ENCODE peak calls at places on chromosomes 2 and 18, in five cellular contexts. E is IMR-90, W is neuronal stem cell, C is mesendoderm, T is H9. V is an unnamed sample.

GRCh38 chr2:207356604-207357003 is 173.2 kb upstream of the CREB1 start:
- DNase-seq in E (no peak), C (no peak), W (no peak), T (no peak), V (no peak)

GRCh38 chr18:23887035-23887434 is 127.5 kb upstream of the TTC39C start:
- DNase-seq in T (no peak), W (no peak), E (no peak), C (no peak), V (no peak)

GRCh38 chr2:137173514-137173913 is 408.2 kb downstream of the THSD7B start:
- DNase-seq in T (no peak), E (no peak), W (no peak), C (peak), V (peak)

GRCh38 chr2:234863043-234863934 is 88.5 kb upstream of the SH3BP4 start:
- DNase-seq in C (peak), E (peak), W (no peak), T (no peak), V (peak)

GRCh38 chr2:101718993-101719571 is 21.6 kb downstream of the MAP4K4 start:
- DNase-seq in T (no peak), C (no peak), E (peak), W (no peak), V (no peak)

GRCh38 chr2:84640386-84640785 is 124.1 kb downstream of the DNAH6 start:
- DNase-seq in C (no peak), T (no peak), W (no peak), E (no peak), V (no peak)

GRCh38 chr2:180979086-180979934 is 1.1 kb upstream of the UBE2E3 start:
- DNase-seq in W (peak), E (peak), C (peak), T (no peak), V (peak)

GRCh38 chr2:206556357-206556949 is 85.8 kb upstream of the FAM237A start:
- DNase-seq in C (peak), T (no peak), E (peak), W (peak), V (peak)

GRCh38 chr2:96540136-96540535 is 3.6 kb downstream of the ARID5A start:
- DNase-seq in T (no peak), C (peak), W (no peak), E (peak), V (no peak)

GRCh38 chr2:40450066-40450841 is 1.6 kb downstream of the SLC8A1 start:
- DNase-seq in C (peak), W (no peak), E (peak), T (no peak), V (peak)

GRCh38 chr2:35787302-35788031 is 568.1 kb upstream of the CRIM1 start:
- DNase-seq in C (peak), W (no peak), T (no peak), E (no peak), V (peak)

GRCh38 chr18:48375150-48375790 is 33.9 kb downstream of the ZBTB7C start:
- DNase-seq in T (no peak), W (no peak), C (no peak), E (no peak), V (no peak)

GRCh38 chr18:75915941-75916640 is 488.6 kb upstream of the SMIM21 start:
- DNase-seq in T (peak), W (peak), E (no peak), C (peak), V (no peak)

GRCh38 chr2:37326285-37326684 is 1.7 kb upstream of the PRKD3 start:
- DNase-seq in E (peak), C (peak), T (no peak), W (no peak), V (peak)

GRCh38 chr2:109616184-109616583 is 2.0 kb downstream of the SOWAHC start:
- DNase-seq in W (no peak), C (no peak), E (no peak), T (no peak), V (no peak)

GRCh38 chr18:8960740-8961657 is 141.5 kb upstream of the NDUFV2 start:
- DNase-seq in T (no peak), C (no peak), E (peak), W (no peak), V (peak)

GRCh38 chr2:6353669-6354068 is 512.0 kb downstream of the CMPK2 start:
- DNase-seq in C (no peak), T (no peak), W (no peak), E (no peak), V (no peak)

GRCh38 chr18:2818281-2818680 is 28.5 kb upstream of the EMILIN2 start:
- DNase-seq in E (no peak), T (no peak), W (no peak), C (no peak), V (no peak)

GRCh38 chr2:202842690-202843089 is 28.9 kb downstream of the ICA1L start:
- DNase-seq in W (no peak), E (no peak), T (no peak), C (no peak), V (no peak)

GRCh38 chr2:234858134-234858533 is 93.7 kb upstream of the SH3BP4 start:
- DNase-seq in C (peak), E (no peak), W (no peak), T (no peak), V (no peak)

GRCh38 chr2:54903736-54904554 is 146.3 kb downstream of the RTN4 start:
- DNase-seq in T (no peak), C (peak), W (no peak), E (peak), V (peak)

GRCh38 chr2:170929686-170930050 is 615 bp downstream of the GORASP2 start:
- DNase-seq in E (peak), C (peak), T (peak), W (peak), V (peak)

GRCh38 chr2:227447606-227448005 is 24.4 kb upstream of the AGFG1 start:
- DNase-seq in T (no peak), W (no peak), E (peak), C (no peak), V (peak)

GRCh38 chr2:241733391-241734207 is 831 bp upstream of the D2HGDH start:
- DNase-seq in T (no peak), E (no peak), C (no peak), W (peak), V (no peak)
- H3K4ac ChIP-seq in T (no peak), E (peak), C (no peak), W (no peak), V (peak)

GRCh38 chr2:74673821-74674528 is 19.9 kb downstream of the SEMA4F start:
- DNase-seq in C (no peak), T (no peak), E (no peak), W (no peak), V (no peak)
- H4K8ac ChIP-seq in C (no peak), T (no peak), E (no peak), W (no peak), V (no peak)

GRCh38 chr2:25065768-25066167 is 23.9 kb downstream of the EFR3B start:
- DNase-seq in E (no peak), C (no peak), T (no peak), W (no peak), V (no peak)

GRCh38 chr2:25063876-25064660 is 22.2 kb downstream of the EFR3B start:
- DNase-seq in C (no peak), T (no peak), E (no peak), W (no peak), V (no peak)

GRCh38 chr2:25066455-25066854 is 24.6 kb downstream of the EFR3B start:
- DNase-seq in E (no peak), C (no peak), T (no peak), W (no peak), V (no peak)

GRCh38 chr2:25071962-25072361 is 30.1 kb downstream of the EFR3B start:
- DNase-seq in C (no peak), T (no peak), W (no peak), E (no peak), V (no peak)

DNA sequence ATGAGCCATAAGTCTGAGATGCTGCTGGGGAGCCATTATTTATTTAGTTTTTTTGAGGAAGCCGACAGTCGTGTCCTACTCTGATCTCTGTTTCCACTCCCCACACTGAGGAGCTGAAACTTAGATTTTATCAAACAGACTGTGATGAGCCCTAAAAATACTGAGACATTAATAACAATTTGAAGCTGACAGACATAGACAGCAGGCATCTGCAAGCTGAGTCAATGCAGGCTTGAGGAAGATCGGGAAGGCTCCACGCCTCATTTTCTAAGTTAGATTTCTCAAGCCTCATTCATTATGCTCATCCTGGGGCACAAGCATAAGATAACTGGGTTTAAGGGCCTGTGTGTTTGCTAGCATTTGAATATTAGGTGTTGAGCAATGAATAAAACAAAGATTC is 26.3 kb downstream of the EFR3B start:
- DNase-seq in C (no peak), E (no peak), T (no peak), W (no peak), V (no peak)
- H3K4ac ChIP-seq in C (no peak), E (no peak), T (no peak), W (no peak), V (no peak)

GRCh38 chr18:36446059-36446458 is 148.5 kb downstream of the FHOD3 start:
- DNase-seq in E (peak), T (no peak), C (no peak), W (no peak), V (no peak)

GRCh38 chr18:36450264-36450663 is 152.8 kb downstream of the FHOD3 start:
- DNase-seq in E (no peak), C (no peak), W (no peak), T (no peak), V (no peak)

GRCh38 chr18:36449451-36449850 is 151.9 kb downstream of the FHOD3 start:
- DNase-seq in W (no peak), E (no peak), T (no peak), C (no peak), V (no peak)

GRCh38 chr18:36451454-36452251 is 154.1 kb downstream of the FHOD3 start:
- DNase-seq in C (no peak), E (no peak), T (no peak), W (no peak), V (no peak)

GRCh38 chr18:36448384-36449290 is 151.1 kb downstream of the FHOD3 start:
- DNase-seq in C (no peak), E (no peak), T (no peak), W (peak), V (no peak)
- H4K8ac ChIP-seq in C (no peak), E (peak), T (no peak), W (no peak), V (peak)

DNA sequence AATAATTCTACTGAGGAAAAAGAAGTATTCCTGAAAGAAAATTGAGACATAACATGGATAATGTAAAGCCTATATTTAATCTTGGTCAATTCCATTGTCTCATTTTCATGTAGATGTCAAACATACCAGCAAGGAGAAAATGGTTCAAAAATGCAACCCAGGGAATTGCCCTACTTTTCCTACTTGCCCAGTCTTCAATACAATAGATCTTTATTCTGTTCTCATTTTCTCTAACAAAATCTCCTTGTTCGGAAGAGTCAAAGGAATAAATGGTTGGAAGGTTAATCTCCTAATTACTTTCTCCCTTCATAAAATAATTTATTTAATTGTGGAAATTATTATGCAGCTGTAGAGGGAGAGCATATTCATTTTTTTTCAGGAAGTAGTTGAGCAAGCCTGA is 896.1 kb downstream of the NRXN1 start:
- DNase-seq in E (no peak), W (no peak), C (no peak), T (no peak), V (no peak)
- H3K4ac ChIP-seq in E (no peak), W (no peak), C (no peak), T (no peak), V (no peak)

GRCh38 chr2:127642706-127643697 is 3.0 kb upstream of the GPR17 start:
- DNase-seq in C (no peak), E (no peak), W (no peak), T (no peak), V (no peak)

GRCh38 chr2:127645395-127646291 is at the start of gene GPR17:
- DNase-seq in W (no peak), T (no peak), E (no peak), C (no peak), V (no peak)

GRCh38 chr2:127646487-127647241 is 711 bp downstream of the GPR17 start:
- DNase-seq in T (no peak), W (no peak), C (no peak), E (no peak), V (no peak)

GRCh38 chr2:127643698-127644660 is 2.0 kb upstream of the GPR17 start:
- DNase-seq in E (no peak), T (no peak), C (peak), W (no peak), V (no peak)

GRCh38 chr2:127644661-127645394 is 1.1 kb upstream of the GPR17 start:
- DNase-seq in T (no peak), W (no peak), C (no peak), E (no peak), V (no peak)
- H4K8ac ChIP-seq in T (no peak), W (no peak), C (no peak), E (no peak), V (no peak)

GRCh38 chr2:70118798-70119454 is 31.6 kb downstream of the PCBP1 start:
- DNase-seq in E (no peak), T (peak), W (no peak), C (peak), V (no peak)
- H3K4ac ChIP-seq in E (peak), T (no peak), W (peak), C (no peak), V (peak)

DNA sequence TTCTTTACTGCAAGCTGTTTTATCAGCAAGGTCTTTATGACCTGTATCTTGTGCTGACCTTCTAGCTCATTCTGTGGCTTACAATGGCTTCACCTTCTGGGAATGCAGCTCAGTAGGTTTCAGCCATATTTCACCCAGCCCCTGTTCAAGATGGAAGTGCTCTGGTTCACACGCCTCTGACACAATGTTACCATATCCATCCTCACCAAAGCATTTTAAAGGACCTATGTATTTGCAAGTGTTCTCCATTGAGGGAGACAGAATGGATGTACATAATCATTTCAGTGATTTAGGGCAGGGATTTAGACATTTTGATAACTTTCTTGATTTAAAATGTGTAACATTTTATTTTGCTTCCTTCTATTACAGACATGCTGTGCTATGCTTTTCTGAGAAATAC is 182.3 kb upstream of the FN1 start:
- DNase-seq in W (no peak), T (no peak), E (no peak), C (no peak), V (no peak)
- H4K8ac ChIP-seq in W (no peak), T (no peak), E (no peak), C (no peak), V (peak)

GRCh38 chr2:193581807-193582206 is 1387.1 kb upstream of the TMEFF2 start:
- DNase-seq in W (no peak), C (no peak), E (no peak), T (no peak), V (no peak)

GRCh38 chr2:193584001-193584400 is 1389.3 kb upstream of the TMEFF2 start:
- DNase-seq in W (peak), C (peak), E (peak), T (peak), V (peak)

GRCh38 chr2:193584522-193584938 is 1389.8 kb upstream of the TMEFF2 start:
- DNase-seq in E (peak), W (no peak), C (peak), T (peak), V (peak)

DNA sequence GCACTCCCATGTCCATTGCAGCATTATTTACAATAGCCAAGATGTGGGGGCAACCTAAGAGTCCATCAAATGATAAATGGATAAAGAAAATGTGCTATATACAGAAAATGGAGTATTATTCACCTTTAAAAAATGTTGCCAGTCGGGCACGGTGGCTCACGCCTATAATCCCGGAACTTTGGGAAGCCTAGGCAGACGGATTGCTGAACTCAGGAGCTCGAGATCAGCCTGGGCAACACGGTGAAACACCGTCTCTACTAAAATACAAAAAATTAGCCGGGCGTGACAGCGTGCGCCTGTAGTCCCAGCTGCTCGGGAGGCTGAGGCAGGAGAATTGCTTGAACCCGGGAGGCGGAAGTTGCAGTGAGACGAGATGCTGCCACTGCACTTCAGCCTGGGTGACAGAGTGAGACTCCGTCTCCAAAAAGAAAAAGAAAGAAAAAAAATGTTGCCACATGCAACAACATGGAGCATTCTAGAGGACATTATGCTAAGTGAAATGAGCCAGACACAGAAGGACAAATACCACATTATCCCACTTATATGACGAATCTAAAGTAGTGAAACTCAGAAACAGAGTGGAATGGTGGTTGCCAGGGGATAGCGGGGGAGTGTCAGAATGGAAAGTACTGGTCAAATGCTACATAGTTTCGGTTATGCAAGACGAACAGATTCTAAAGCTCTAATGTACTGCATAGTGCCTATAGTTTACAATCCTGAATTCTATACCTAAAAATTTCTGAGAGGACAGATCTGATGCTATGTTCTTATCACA is 1385.6 kb upstream of the TMEFF2 start:
- DNase-seq in T (no peak), E (no peak), C (no peak), W (no peak), V (no peak)
- H3K4ac ChIP-seq in T (no peak), E (no peak), C (no peak), W (no peak), V (no peak)

DNA sequence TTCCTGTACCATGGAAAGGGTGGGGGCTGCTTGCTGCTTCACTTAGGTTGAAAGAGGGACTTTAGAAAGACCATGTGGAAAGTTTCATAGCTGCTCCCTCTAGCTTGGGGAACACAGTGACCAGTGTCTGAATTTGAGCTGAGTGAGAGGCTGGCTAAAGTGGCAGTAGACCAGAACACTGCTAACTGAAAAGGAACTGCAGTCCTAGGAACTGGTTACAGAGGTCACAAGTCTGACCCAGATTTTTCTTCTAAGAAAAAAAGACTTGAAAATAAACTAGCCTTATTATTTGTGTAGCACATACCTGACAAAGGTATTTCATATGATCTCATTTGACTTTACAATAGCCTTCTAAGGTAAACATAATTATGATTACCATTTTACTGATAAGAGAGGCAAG is 153.6 kb downstream of the FSHR start:
- DNase-seq in C (no peak), T (no peak), W (no peak), E (no peak), V (no peak)
- H4K8ac ChIP-seq in C (no peak), T (no peak), W (no peak), E (no peak), V (no peak)